ENCODE peak calls at places on chromosomes 5 and 9, in nine cellular contexts. C is GM12865, N is ovary, E is PC-9, P is sigmoid colon, L is kidney epithelial cell, Y is astrocyte, Z is fibroblast of pulmonary artery, B is foreskin fibroblast. G is an unnamed sample.

GRCh38 chr5:84411832-84412605 is 27.3 kb upstream of the EDIL3 start:
- DNase-seq in C (no peak), N (no peak), E (no peak), P (no peak), L (no peak), Y (peak), Z (no peak), B (peak), G (peak)

GRCh38 chr5:173602423-173602822 is 14.0 kb downstream of the BOD1 start:
- DNase-seq in C (no peak), N (peak), E (no peak), P (no peak), L (no peak), Y (peak), Z (peak), B (peak), G (peak)

GRCh38 chr5:100517301-100517974 is 17.7 kb upstream of the FAM174A start:
- DNase-seq in C (peak), N (no peak), E (peak), P (no peak), L (no peak), Y (no peak), Z (no peak), B (no peak), G (no peak)

GRCh38 chr9:108933231-108933630 is 693 bp downstream of the ELP1 start:
- DNase-seq in C (no peak), N (no peak), E (no peak), P (no peak), L (peak), Y (peak), Z (peak), B (peak), G (peak)

GRCh38 chr9:88521308-88521707 is 13.7 kb upstream of the NXNL2 start:
- DNase-seq in C (no peak), N (no peak), E (no peak), P (no peak), L (no peak), Y (peak), Z (no peak), B (peak), G (no peak)

GRCh38 chr5:72209515-72210115 is 102.3 kb downstream of the MAP1B start:
- DNase-seq in C (no peak), N (no peak), E (no peak), P (peak), L (peak), Y (peak), Z (no peak), B (peak), G (no peak)

GRCh38 chr9:129624168-129624759 is 1.7 kb upstream of the NTMT1 start:
- DNase-seq in C (peak), N (peak), E (peak), P (no peak), L (no peak), Y (peak), Z (peak), B (peak), G (peak)

GRCh38 chr5:143314664-143315063 is 88.8 kb downstream of the NR3C1 start:
- DNase-seq in C (peak), N (no peak), E (peak), P (no peak), L (peak), Y (peak), Z (peak), B (peak), G (peak)

GRCh38 chr9:69325409-69326212 is 596 bp downstream of the ENTREP1 start:
- DNase-seq in C (no peak), N (peak), E (no peak), P (no peak), L (no peak), Y (no peak), Z (no peak), B (peak), G (no peak)

GRCh38 chr5:79931409-79931808 is 59.7 kb downstream of the MTX3 start:
- DNase-seq in C (no peak), N (no peak), E (no peak), P (no peak), L (no peak), Y (no peak), Z (no peak), B (no peak), G (no peak)

GRCh38 chr9:86809151-86809550 is 138.2 kb downstream of the GAS1 start:
- DNase-seq in C (no peak), N (no peak), E (no peak), P (no peak), L (no peak), Y (no peak), Z (no peak), B (no peak), G (no peak)

GRCh38 chr5:133271606-133272005 is 219.8 kb downstream of the HSPA4 start:
- DNase-seq in C (no peak), N (no peak), E (no peak), P (no peak), L (no peak), Y (no peak), Z (no peak), B (no peak), G (no peak)

GRCh38 chr5:149471406-149472183 is 79.6 kb downstream of the CSNK1A1 start:
- DNase-seq in C (no peak), N (no peak), E (no peak), P (no peak), L (no peak), Y (peak), Z (peak), B (peak), G (no peak)

GRCh38 chr9:88580961-88581360 is 46.0 kb downstream of the NXNL2 start:
- DNase-seq in C (no peak), N (no peak), E (no peak), P (no peak), L (no peak), Y (peak), Z (no peak), B (peak), G (no peak)

GRCh38 chr5:143217804-143218160 is 185.7 kb downstream of the NR3C1 start:
- DNase-seq in C (peak), N (no peak), E (no peak), P (no peak), L (no peak), Y (no peak), Z (no peak), B (no peak), G (no peak)

GRCh38 chr9:85960688-85961093 is 19.7 kb downstream of the NAA35 start:
- DNase-seq in C (no peak), N (no peak), E (no peak), P (no peak), L (no peak), Y (no peak), Z (peak), B (peak), G (peak)

GRCh38 chr5:59759600-59760357 is 133.7 kb downstream of the PDE4D start:
- DNase-seq in C (no peak), N (no peak), E (peak), P (no peak), L (no peak), Y (no peak), Z (peak), B (no peak), G (peak)

GRCh38 chr5:106691701-106692100 is 979.0 kb downstream of the EFNA5 start:
- DNase-seq in C (no peak), N (no peak), E (no peak), P (no peak), L (no peak), Y (no peak), Z (no peak), B (peak), G (peak)

GRCh38 chr5:171121638-171122037 is 187.4 kb upstream of the TLX3 start:
- DNase-seq in C (no peak), N (no peak), E (no peak), P (no peak), L (no peak), Y (no peak), Z (no peak), B (no peak), G (no peak)

GRCh38 chr5:107401470-107402085 is 269.2 kb downstream of the EFNA5 start:
- DNase-seq in C (no peak), N (no peak), E (no peak), P (no peak), L (no peak), Y (no peak), Z (no peak), B (no peak), G (no peak)

GRCh38 chr5:124706729-124707361 is 39.6 kb downstream of the ZNF608 start:
- DNase-seq in C (peak), N (peak), E (no peak), P (no peak), L (no peak), Y (peak), Z (peak), B (peak), G (peak)

GRCh38 chr5:156815988-156816599 is 34.0 kb upstream of the PPP1R2B start:
- DNase-seq in C (peak), N (no peak), E (no peak), P (no peak), L (no peak), Y (peak), Z (peak), B (peak), G (peak)

GRCh38 chr5:80915716-80916115 is 44.4 kb upstream of the RASGRF2 start:
- DNase-seq in C (no peak), N (no peak), E (no peak), P (no peak), L (no peak), Y (no peak), Z (peak), B (peak), G (peak)

GRCh38 chr5:59721741-59722140 is 171.8 kb downstream of the PDE4D start:
- DNase-seq in C (no peak), N (no peak), E (no peak), P (no peak), L (no peak), Y (no peak), Z (no peak), B (no peak), G (no peak)

GRCh38 chr5:163503106-163504090 is 2.0 kb upstream of the MAT2B start:
- DNase-seq in C (peak), N (peak), E (peak), P (peak), L (peak), Y (peak), Z (peak), B (peak), G (peak)

GRCh38 chr5:177510567-177511053 is 984 bp upstream of the DOK3 start:
- DNase-seq in C (peak), N (no peak), E (no peak), P (no peak), L (no peak), Y (no peak), Z (no peak), B (peak), G (no peak)

GRCh38 chr9:126122901-126123616 is 203.6 kb upstream of the MVB12B start:
- DNase-seq in C (no peak), N (no peak), E (no peak), P (no peak), L (no peak), Y (no peak), Z (no peak), B (no peak), G (no peak)

GRCh38 chr5:149853019-149853648 is 91.5 kb downstream of the PDE6A start:
- DNase-seq in C (peak), N (peak), E (peak), P (peak), L (no peak), Y (peak), Z (peak), B (peak), G (peak)

GRCh38 chr5:126694403-126694802 is 82.5 kb upstream of the LMNB1 start:
- DNase-seq in C (no peak), N (no peak), E (no peak), P (no peak), L (no peak), Y (peak), Z (no peak), B (peak), G (no peak)

GRCh38 chr5:157744055-157745011 is 821 bp downstream of the LSM11 start:
- DNase-seq in C (peak), N (peak), E (no peak), P (no peak), L (no peak), Y (no peak), Z (no peak), B (peak), G (no peak)

GRCh38 chr5:36357391-36357790 is 55.7 kb upstream of the RANBP3L start:
- DNase-seq in C (no peak), N (no peak), E (no peak), P (no peak), L (no peak), Y (peak), Z (peak), B (peak), G (peak)

GRCh38 chr9:87678650-87679355 is 47.1 kb upstream of the CTSL start:
- DNase-seq in C (peak), N (no peak), E (peak), P (peak), L (peak), Y (peak), Z (peak), B (peak), G (peak)

GRCh38 chr5:150946351-150946905 is 41.6 kb upstream of the ZNF300 start:
- DNase-seq in C (no peak), N (peak), E (peak), P (peak), L (peak), Y (peak), Z (peak), B (peak), G (peak)

GRCh38 chr9:130537346-130538050 is 41.9 kb upstream of the FUBP3 start:
- DNase-seq in C (no peak), N (no peak), E (no peak), P (no peak), L (no peak), Y (no peak), Z (peak), B (peak), G (peak)

GRCh38 chr5:109938453-109938852 is 248.7 kb downstream of the MAN2A1 start:
- DNase-seq in C (no peak), N (no peak), E (no peak), P (no peak), L (no peak), Y (no peak), Z (no peak), B (no peak), G (no peak)

GRCh38 chr5:24850911-24851310 is 206.1 kb upstream of the CDH10 start:
- DNase-seq in C (no peak), N (no peak), E (no peak), P (no peak), L (no peak), Y (peak), Z (no peak), B (no peak), G (no peak)

DNA sequence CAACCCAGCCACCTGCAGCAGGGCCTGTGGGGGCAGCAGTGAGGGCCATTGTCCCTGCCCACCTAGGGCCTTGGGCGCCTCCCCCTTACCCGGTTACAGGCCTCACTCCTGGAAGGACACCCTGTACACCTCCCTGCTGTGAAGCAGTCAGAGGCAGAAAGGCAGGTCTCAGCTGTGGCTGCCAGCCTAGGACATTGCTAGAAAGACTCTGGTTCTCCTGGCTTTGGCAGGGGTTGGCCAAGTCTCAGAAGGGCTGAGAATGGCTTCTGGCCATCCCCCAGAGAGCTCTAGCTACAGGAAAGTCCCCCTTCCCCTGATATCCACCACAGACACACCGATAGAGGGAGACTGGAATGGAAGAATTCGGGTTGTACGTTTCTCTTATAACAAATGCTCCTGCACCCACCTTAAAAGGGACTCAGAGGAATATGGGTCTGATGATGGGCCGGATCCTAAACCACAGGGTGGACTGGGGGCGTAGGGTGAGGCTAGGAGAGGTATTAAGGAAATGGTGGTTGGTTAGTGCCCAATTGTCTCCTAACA is 2.4 kb downstream of the DNAJB5 start:
- DNase-seq in C (peak), N (peak), E (no peak), P (peak), L (no peak), Y (peak), Z (no peak), B (no peak), G (peak)
- TF ChIP-seq CTCF in C (peak), N (no peak), E (no peak), P (no peak), L (peak), Y (no peak), Z (no peak), B (no peak), G (peak)

GRCh38 chr9:1604942-1605560 is 410.1 kb upstream of the SMARCA2 start:
- DNase-seq in C (peak), N (no peak), E (no peak), P (no peak), L (peak), Y (no peak), Z (peak), B (peak), G (peak)
- TF ChIP-seq CTCF in C (peak), N (no peak), E (peak), P (peak), L (peak), Y (no peak), Z (peak), B (peak), G (peak)

GRCh38 chr9:27198175-27198574 is 89.2 kb downstream of the TEK start:
- DNase-seq in C (no peak), N (no peak), E (no peak), P (no peak), L (no peak), Y (no peak), Z (no peak), B (no peak), G (no peak)
- TF ChIP-seq CTCF in C (no peak), N (no peak), E (no peak), P (no peak), L (peak), Y (no peak), Z (no peak), B (no peak), G (peak)

GRCh38 chr9:80509358-80509757 is 937.6 kb downstream of the TLE4 start:
- DNase-seq in C (no peak), N (no peak), E (no peak), P (no peak), L (no peak), Y (no peak), Z (no peak), B (no peak), G (peak)
- TF ChIP-seq CTCF in C (no peak), N (no peak), E (peak), P (no peak), L (no peak), Y (no peak), Z (no peak), B (no peak), G (peak)

G was measured in choroid plexus epithelial cell.